ENCODE peak calls at places on chromosomes 6 and 20, in six cellular contexts. D is central memory CD8-positive, alpha-beta T cell; P is NCI-H1436 treated with DMSO at 0.1 percent for 48 hours; A is activated gamma-delta T cell treated with Interleukin-2 at 50 U/mL for 16 hours; J is activated CD8-positive, alpha-beta T cell treated with anti-CD3 and anti-CD28 coated beads, Interleukin-2, amount 10 ng/mL, durations not matched to agents 7 days and 5 days; S is left lung. Q is an unnamed sample.

GRCh38 chr6:125149256-125150144 is 4.1 kb upstream of the TPD52L1 start:
- DNase-seq in D (no peak), J (no peak), A (no peak), S (no peak), P (no peak), Q (no peak)

GRCh38 chr6:149182262-149182661 is 135.2 kb upstream of the TAB2 start:
- DNase-seq in P (no peak), S (no peak), J (no peak), D (no peak), A (no peak), Q (no peak)

GRCh38 chr6:72624557-72625160 is 2.8 kb downstream of the KCNQ5 start:
- DNase-seq in P (no peak), J (no peak), D (no peak), S (no peak), A (no peak), Q (no peak)

GRCh38 chr6:7561153-7561964 is 19.9 kb downstream of the DSP start:
- DNase-seq in J (no peak), D (no peak), P (peak), S (no peak), A (no peak), Q (peak)

GRCh38 chr6:34465551-34466241 is at the start of gene PACSIN1:
- DNase-seq in S (no peak), D (no peak), A (no peak), J (peak), P (no peak), Q (no peak)

GRCh38 chr20:21505161-21505809 is 8.6 kb downstream of the NKX2-2 start:
- DNase-seq in J (peak), S (peak), D (peak), A (peak), P (no peak), Q (peak)

GRCh38 chr6:17714879-17715860 is 8.4 kb upstream of the NUP153 start:
- DNase-seq in S (no peak), A (no peak), J (peak), D (no peak), P (no peak), Q (no peak)

GRCh38 chr6:133698272-133698671 is 190.6 kb upstream of the TCF21 start:
- DNase-seq in J (no peak), D (no peak), A (no peak), S (no peak), P (no peak), Q (no peak)

GRCh38 chr20:38143238-38143645 is 21.8 kb downstream of the TGM2 start:
- DNase-seq in P (no peak), S (peak), D (no peak), A (no peak), J (no peak), Q (peak)

GRCh38 chr6:151063339-151063738 is 176.4 kb upstream of the AKAP12 start:
- DNase-seq in J (no peak), S (no peak), P (no peak), D (no peak), A (no peak), Q (no peak)

GRCh38 chr20:35320396-35321126 is 28.3 kb upstream of the FAM83C start:
- DNase-seq in S (no peak), J (no peak), A (no peak), P (no peak), D (no peak), Q (no peak)

GRCh38 chr6:148146717-148147116 is 195.9 kb upstream of the SASH1 start:
- DNase-seq in S (no peak), D (no peak), P (no peak), A (no peak), J (peak), Q (no peak)

GRCh38 chr6:14945461-14946210 is 300.2 kb upstream of the JARID2 start:
- DNase-seq in A (no peak), S (no peak), D (no peak), J (no peak), P (no peak), Q (no peak)

GRCh38 chr20:36482044-36482473 is 59.3 kb upstream of the MYL9 start:
- DNase-seq in A (no peak), J (no peak), P (no peak), S (no peak), D (no peak), Q (no peak)

GRCh38 chr20:37347347-37347823 is 1.4 kb downstream of the SRC start:
- DNase-seq in S (peak), J (no peak), A (no peak), P (no peak), D (no peak), Q (peak)

GRCh38 chr6:92879526-92879925 is 539.8 kb downstream of the EPHA7 start:
- DNase-seq in P (no peak), D (no peak), S (no peak), A (no peak), J (no peak), Q (no peak)

GRCh38 chr6:142233945-142234682 is 67.7 kb upstream of the ADGRG6 start:
- DNase-seq in A (no peak), D (no peak), J (no peak), S (no peak), P (no peak), Q (no peak)

GRCh38 chr6:126531273-126531672 is 191.4 kb downstream of the CENPW start:
- DNase-seq in P (no peak), S (no peak), J (no peak), A (no peak), D (no peak), Q (no peak)

GRCh38 chr6:113860165-113860955 is 3.2 kb downstream of the MARCKS start:
- DNase-seq in D (no peak), J (no peak), A (no peak), S (peak), P (no peak), Q (peak)

GRCh38 chr6:159645659-159646058 is 47.4 kb downstream of the SOD2 start:
- DNase-seq in D (no peak), A (no peak), J (no peak), P (no peak), S (no peak), Q (no peak)

GRCh38 chr6:109523478-109523877 is 40.5 kb upstream of the ZBTB24 start:
- DNase-seq in D (no peak), J (no peak), P (no peak), S (no peak), A (no peak), Q (no peak)

GRCh38 chr6:29696147-29697129 is 15.5 kb upstream of the ZFP57 start:
- DNase-seq in J (no peak), A (no peak), D (no peak), S (no peak), P (no peak), Q (no peak)

GRCh38 chr20:36465109-36466080 is 75.9 kb upstream of the MYL9 start:
- DNase-seq in A (peak), D (no peak), P (no peak), S (no peak), J (peak), Q (peak)

GRCh38 chr6:153275997-153276396 is 144.9 kb upstream of the RGS17 start:
- DNase-seq in P (no peak), D (no peak), A (no peak), S (no peak), J (no peak), Q (no peak)

GRCh38 chr6:31585531-31585930 is 546 bp upstream of the LST1 start:
- DNase-seq in A (no peak), P (no peak), D (no peak), S (no peak), J (peak), Q (peak)

GRCh38 chr6:44462797-44463770 is 75.6 kb downstream of the CDC5L start:
- DNase-seq in S (no peak), J (no peak), D (no peak), A (no peak), P (no peak), Q (no peak)

GRCh38 chr6:21402368-21402767 is 191.2 kb upstream of the SOX4 start:
- DNase-seq in P (no peak), D (no peak), S (no peak), J (no peak), A (no peak), Q (no peak)

GRCh38 chr20:63495771-63496403 is 3.0 kb downstream of the EEF1A2 start:
- DNase-seq in A (peak), J (peak), P (no peak), S (peak), D (peak), Q (peak)

GRCh38 chr6:29624520-29624961 is 8.4 kb downstream of the GABBR1 start:
- DNase-seq in P (no peak), S (no peak), A (no peak), D (no peak), J (no peak), Q (no peak)

GRCh38 chr6:113050979-113051378 is 703.8 kb downstream of the RFPL4B start:
- DNase-seq in J (no peak), P (no peak), A (no peak), S (peak), D (no peak), Q (no peak)

GRCh38 chr6:37083243-37084138 is 78.0 kb downstream of the FGD2 start:
- DNase-seq in S (peak), J (no peak), P (peak), D (no peak), A (no peak), Q (peak)

GRCh38 chr20:57708694-57709673 is 831 bp downstream of the PMEPA1 start:
- DNase-seq in P (no peak), J (no peak), S (no peak), D (no peak), A (peak), Q (peak)

GRCh38 chr6:16333580-16333979 is 95.2 kb downstream of the GMPR start:
- DNase-seq in J (no peak), S (no peak), P (no peak), D (no peak), A (no peak), Q (no peak)

GRCh38 chr6:9140181-9140580 is 704.8 kb upstream of the SLC35B3 start:
- DNase-seq in P (peak), D (no peak), A (no peak), S (peak), J (no peak), Q (no peak)

Q was measured in Peyer's patch.